ENCODE peak calls at places on chromosome 6, in seven cellular contexts. H is heart left ventricle, U is GM13977, F is fibroblast of lung, P is stomach, E is A549, M is cardiac muscle cell. A is an unnamed sample.

GRCh38 chr6:24855389-24856245 is 56.9 kb upstream of the ARMH2 start:
- DNase-seq in H (peak; percentile 50), U (peak; percentile 75), F (peak; percentile 81), P (peak; percentile 69), E (peak; percentile 62), M (peak; percentile 80), A (no peak)

GRCh38 chr6:98092326-98092725 is 742.0 kb upstream of the POU3F2 start:
- DNase-seq in H (no peak), U (no peak), F (no peak), P (no peak), E (no peak), M (no peak), A (no peak)

GRCh38 chr6:22442826-22443225 is 126.5 kb upstream of the HDGFL1 start:
- DNase-seq in H (no peak), U (no peak), F (peak; percentile 54), P (no peak), E (no peak), M (no peak), A (no peak)

GRCh38 chr6:109383438-109383940 is 1.2 kb upstream of the CD164 start:
- DNase-seq in H (no peak), U (no peak), F (no peak), P (no peak), E (no peak), M (no peak), A (no peak)

GRCh38 chr6:52409499-52409898 is 10.6 kb upstream of the EFHC1 start:
- DNase-seq in H (no peak), U (no peak), F (peak; percentile 42), P (no peak), E (no peak), M (no peak), A (no peak)

GRCh38 chr6:41774841-41775240 is 4.9 kb downstream of the FRS3 start:
- DNase-seq in H (no peak), U (no peak), F (no peak), P (no peak), E (no peak), M (no peak), A (no peak)

GRCh38 chr6:23181301-23182110 is 612.1 kb downstream of the HDGFL1 start:
- DNase-seq in H (no peak), U (no peak), F (no peak), P (no peak), E (no peak), M (no peak), A (no peak)

GRCh38 chr6:116136933-116137340 is 11.0 kb upstream of the COL10A1 start:
- DNase-seq in H (no peak), U (no peak), F (no peak), P (no peak), E (no peak), M (no peak), A (no peak)

GRCh38 chr6:166660157-166660686 is 33.2 kb upstream of the RPS6KA2 start:
- DNase-seq in H (no peak), U (no peak), F (no peak), P (no peak), E (no peak), M (no peak), A (no peak)

GRCh38 chr6:69813508-69813907 is 16.7 kb upstream of the LMBRD1 start:
- DNase-seq in H (no peak), U (no peak), F (no peak), P (no peak), E (no peak), M (no peak), A (no peak)

GRCh38 chr6:143514996-143515760 is 3.7 kb upstream of the FUCA2 start:
- DNase-seq in H (peak; percentile 92), U (no peak), F (peak; percentile 52), P (peak; percentile 73), E (no peak), M (peak; percentile 17), A (no peak)

GRCh38 chr6:88422831-88423230 is 256.7 kb upstream of the CNR1 start:
- DNase-seq in H (no peak), U (no peak), F (no peak), P (no peak), E (peak; percentile 4), M (no peak), A (no peak)

GRCh38 chr6:25017932-25018581 is 82.3 kb upstream of the RIPOR2 start:
- DNase-seq in H (no peak), U (peak; percentile 64), F (peak; percentile 74), P (peak; percentile 86), E (peak; percentile 37), M (peak; percentile 75), A (no peak)

GRCh38 chr6:16286151-16286522 is 47.8 kb downstream of the GMPR start:
- DNase-seq in H (no peak), U (peak; percentile 72), F (peak; percentile 36), P (no peak), E (peak; percentile 39), M (peak; percentile 87), A (no peak)

GRCh38 chr6:129248976-129249375 is 366.0 kb downstream of the LAMA2 start:
- DNase-seq in H (no peak), U (no peak), F (no peak), P (no peak), E (no peak), M (peak; percentile 16), A (no peak)

GRCh38 chr6:97443408-97444080 is 160.5 kb upstream of the MMS22L start:
- DNase-seq in H (no peak), U (no peak), F (no peak), P (no peak), E (no peak), M (no peak), A (no peak)

GRCh38 chr6:37547564-37548061 is 47.9 kb upstream of the CCDC167 start:
- DNase-seq in H (no peak), U (no peak), F (peak; percentile 76), P (no peak), E (no peak), M (no peak), A (no peak)

GRCh38 chr6:33578164-33578563 is 1.9 kb downstream of the BAK1 start:
- DNase-seq in H (no peak), U (no peak), F (no peak), P (no peak), E (no peak), M (no peak), A (no peak)

GRCh38 chr6:26240157-26240980 is 124.6 kb upstream of the BTN3A2 start:
- DNase-seq in H (peak; percentile 61), U (peak; percentile 51), F (peak; percentile 98), P (peak; percentile 35), E (no peak), M (peak; percentile 63), A (no peak)

GRCh38 chr6:121748850-121749249 is 313.4 kb downstream of the GJA1 start:
- DNase-seq in H (no peak), U (no peak), F (no peak), P (no peak), E (no peak), M (no peak), A (no peak)

GRCh38 chr6:29602564-29603361 is 17.8 kb downstream of the OR2H2 start:
- DNase-seq in H (no peak), U (no peak), F (peak; percentile 16), P (no peak), E (peak; percentile 27), M (peak; percentile 68), A (no peak)

GRCh38 chr6:99030915-99031314 is 83.2 kb upstream of the FBXL4 start:
- DNase-seq in H (no peak), U (no peak), F (no peak), P (no peak), E (no peak), M (no peak), A (no peak)

GRCh38 chr6:166950443-166950821 is 5.9 kb downstream of the RNASET2 start:
- DNase-seq in H (no peak), U (peak; percentile 72), F (no peak), P (no peak), E (no peak), M (no peak), A (no peak)

GRCh38 chr6:6230286-6230685 is 90.2 kb downstream of the F13A1 start:
- DNase-seq in H (no peak), U (no peak), F (no peak), P (peak; percentile 41), E (peak; percentile 0), M (peak; percentile 10), A (no peak)

GRCh38 chr6:26251354-26252081 is 113.5 kb upstream of the BTN3A2 start:
- DNase-seq in H (peak; percentile 38), U (peak; percentile 78), F (peak; percentile 97), P (peak; percentile 57), E (no peak), M (peak; percentile 83), A (no peak)

GRCh38 chr6:10028202-10028601 is 386.7 kb downstream of the TFAP2A start:
- DNase-seq in H (no peak), U (no peak), F (no peak), P (no peak), E (no peak), M (no peak), A (no peak)

GRCh38 chr6:33700391-33701050 is 11.0 kb downstream of the UQCC2 start:
- DNase-seq in H (peak; percentile 75), U (peak; percentile 70), F (peak; percentile 74), P (peak; percentile 82), E (peak; percentile 77), M (peak; percentile 86), A (no peak)

GRCh38 chr6:52995913-52996685 is 1.0 kb upstream of the GSTA4 start:
- DNase-seq in H (peak; percentile 51), U (no peak), F (peak; percentile 90), P (no peak), E (peak; percentile 78), M (peak; percentile 73), A (no peak)

GRCh38 chr6:146847426-146847825 is 248.7 kb downstream of the ADGB start:
- DNase-seq in H (no peak), U (no peak), F (peak; percentile 11), P (no peak), E (no peak), M (no peak), A (no peak)

GRCh38 chr6:151087861-151088598 is 151.7 kb upstream of the AKAP12 start:
- DNase-seq in H (peak; percentile 76), U (no peak), F (peak; percentile 97), P (no peak), E (peak; percentile 27), M (peak; percentile 57), A (no peak)

GRCh38 chr6:28399370-28400121 is at the start of gene ZSCAN12:
- DNase-seq in H (peak; percentile 85), U (peak; percentile 79), F (peak; percentile 94), P (peak; percentile 78), E (peak; percentile 91), M (peak; percentile 89), A (peak; percentile 84)
- TF ChIP-seq CTCF in H (peak; percentile 39), U (peak; percentile 47), F (peak; percentile 56), P (peak; percentile 34), E (peak; percentile 38), M (peak; percentile 67), A (peak; percentile 80)

GRCh38 chr6:104050455-104050854 is 809.3 kb downstream of the HACE1 start:
- DNase-seq in H (no peak), U (no peak), F (no peak), P (no peak), E (no peak), M (no peak), A (no peak)
- TF ChIP-seq CTCF in H (no peak), U (no peak), F (no peak), P (no peak), E (no peak), M (no peak), A (no peak)

GRCh38 chr6:125233216-125233615 is 68.6 kb downstream of the HDDC2 start:
- DNase-seq in H (no peak), U (no peak), F (no peak), P (no peak), E (no peak), M (no peak), A (no peak)
- TF ChIP-seq CTCF in H (no peak), U (no peak), F (no peak), P (no peak), E (no peak), M (no peak), A (no peak)

GRCh38 chr6:84220809-84221409 is 6.5 kb downstream of the CEP162 start:
- DNase-seq in H (no peak), U (no peak), F (peak; percentile 61), P (no peak), E (peak; percentile 20), M (peak; percentile 23), A (no peak)
- TF ChIP-seq CTCF in H (peak; percentile 62), U (peak; percentile 45), F (peak; percentile 36), P (peak; percentile 33), E (peak; percentile 59), M (peak; percentile 38), A (peak; percentile 83)